ENCODE peak calls at places on chromosome 1, in nine cellular contexts. T, L, U, X, W, I, V, Y and E are unnamed samples.

GRCh38 chr1:21068937-21069336 is 107.8 kb downstream of the EIF4G3 start:
- DNase-seq in Y (no peak), V (no peak), W (no peak), U (no peak), I (no peak), L (no peak), T (no peak), X (no peak), E (no peak)

GRCh38 chr1:231899046-231899445 is 272.5 kb downstream of the DISC1 start:
- DNase-seq in X (no peak), W (no peak), Y (no peak), U (no peak), T (no peak), L (no peak), V (no peak), I (no peak), E (no peak)

GRCh38 chr1:56929492-56929891 is 36.3 kb downstream of the C8B start:
- DNase-seq in U (no peak), V (no peak), I (no peak), X (no peak), T (no peak), W (no peak), Y (no peak), L (no peak), E (no peak)

GRCh38 chr1:114157275-114157660 is 3.6 kb upstream of the SYT6 start:
- DNase-seq in T (no peak), V (no peak), U (no peak), W (no peak), X (no peak), L (no peak), I (no peak), Y (no peak), E (no peak)

GRCh38 chr1:77888071-77888428 is 374 bp upstream of the NEXN start:
- DNase-seq in U (no peak), X (peak; percentile 11), V (peak; percentile 12), W (no peak), Y (no peak), L (peak; percentile 66), I (no peak), T (no peak), E (no peak)

GRCh38 chr1:187460093-187460492 is 631.3 kb downstream of the PLA2G4A start:
- DNase-seq in L (no peak), Y (no peak), V (no peak), U (no peak), X (no peak), I (no peak), T (no peak), W (no peak), E (no peak)

GRCh38 chr1:76075877-76076276 is 1.3 kb downstream of the ST6GALNAC3 start:
- DNase-seq in L (no peak), U (no peak), I (no peak), W (no peak), X (no peak), V (no peak), Y (no peak), T (no peak), E (no peak)

GRCh38 chr1:26345718-26346117 is 8.2 kb downstream of the CRYBG2 start:
- DNase-seq in V (no peak), L (no peak), U (no peak), T (no peak), I (no peak), X (no peak), Y (no peak), W (no peak), E (no peak)

GRCh38 chr1:34642679-34643078 is 112.2 kb upstream of the GJB5 start:
- DNase-seq in U (no peak), I (no peak), L (no peak), T (no peak), X (no peak), Y (no peak), W (peak; percentile 79), V (no peak), E (no peak)

GRCh38 chr1:225738763-225739162 is 38.9 kb upstream of the SRP9 start:
- DNase-seq in T (no peak), I (no peak), U (no peak), Y (no peak), X (no peak), W (no peak), L (no peak), V (no peak), E (no peak)

GRCh38 chr1:224433041-224433670 is 1.4 kb downstream of the WDR26 start:
- DNase-seq in W (peak; percentile 59), V (no peak), U (no peak), I (peak; percentile 78), T (no peak), Y (no peak), X (peak; percentile 44), L (peak; percentile 15), E (no peak)

GRCh38 chr1:8652607-8653046 is 164.8 kb downstream of the RERE start:
- DNase-seq in I (no peak), W (no peak), Y (no peak), X (no peak), V (no peak), U (no peak), T (no peak), L (no peak), E (no peak)

GRCh38 chr1:63027176-63027575 is 243.2 kb downstream of the ATG4C start:
- DNase-seq in U (no peak), T (no peak), L (no peak), Y (no peak), X (no peak), V (no peak), W (no peak), I (no peak), E (no peak)

GRCh38 chr1:143720087-143721023 is 251.4 kb downstream of the FAM72C start:
- DNase-seq in L (no peak), U (peak; percentile 17), W (no peak), I (no peak), V (peak; percentile 35), Y (no peak), X (no peak), T (peak; percentile 23), E (no peak)

GRCh38 chr1:224457782-224458144 is 23.2 kb upstream of the WDR26 start:
- DNase-seq in X (no peak), U (no peak), I (no peak), W (no peak), T (no peak), Y (no peak), V (no peak), L (no peak), E (no peak)

GRCh38 chr1:119364640-119365039 is 3.9 kb upstream of the HAO2 start:
- DNase-seq in W (no peak), V (no peak), T (no peak), U (no peak), X (no peak), L (no peak), I (no peak), Y (peak; percentile 71), E (no peak)

GRCh38 chr1:235060607-235061470 is 67.8 kb downstream of the TOMM20 start:
- DNase-seq in V (no peak), I (no peak), W (peak; percentile 74), Y (peak; percentile 85), U (no peak), L (peak; percentile 58), X (no peak), T (no peak), E (no peak)

GRCh38 chr1:186875874-186876273 is 47.1 kb downstream of the PLA2G4A start:
- DNase-seq in I (no peak), V (no peak), Y (peak; percentile 87), T (no peak), L (no peak), X (no peak), U (no peak), W (no peak), E (no peak)

GRCh38 chr1:182303778-182304177 is 87.8 kb downstream of the GLUL start:
- DNase-seq in L (no peak), I (no peak), W (no peak), U (no peak), T (no peak), V (no peak), X (no peak), Y (no peak), E (no peak)

GRCh38 chr1:111990026-111990877 is 784 bp upstream of the KCND3 start:
- DNase-seq in Y (peak; percentile 13), T (peak; percentile 49), V (no peak), L (peak; percentile 29), U (no peak), W (peak; percentile 70), X (no peak), I (peak; percentile 83), E (peak; percentile 71)

DNA sequence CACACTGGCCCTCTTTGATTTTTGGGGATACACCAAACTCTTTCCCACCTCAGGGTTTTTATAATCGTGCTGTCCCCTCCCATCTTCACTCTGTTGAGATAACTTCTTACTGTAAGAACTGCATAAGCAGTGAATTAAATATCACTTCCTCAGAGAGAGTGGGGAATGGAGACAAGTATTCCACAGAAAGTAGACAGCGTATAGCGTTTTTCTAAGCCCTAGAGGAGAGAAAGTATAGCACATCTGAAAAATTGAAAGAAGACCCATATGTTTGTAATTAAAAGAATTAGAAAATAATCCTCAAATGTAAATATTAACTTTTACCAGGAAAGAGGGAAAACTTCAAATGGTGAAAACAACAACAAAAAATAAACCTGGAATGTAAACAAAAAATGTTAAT is 67.3 kb downstream of the GPR161 start:
- DNase-seq in Y (no peak), I (no peak), L (no peak), T (no peak), W (no peak), X (no peak), U (no peak), V (no peak), E (no peak)
- TF ChIP-seq CTCF in Y (no peak), I (no peak), L (no peak), T (no peak), W (peak; percentile 36), X (no peak), U (no peak), V (no peak), E (peak; percentile 53)

DNA sequence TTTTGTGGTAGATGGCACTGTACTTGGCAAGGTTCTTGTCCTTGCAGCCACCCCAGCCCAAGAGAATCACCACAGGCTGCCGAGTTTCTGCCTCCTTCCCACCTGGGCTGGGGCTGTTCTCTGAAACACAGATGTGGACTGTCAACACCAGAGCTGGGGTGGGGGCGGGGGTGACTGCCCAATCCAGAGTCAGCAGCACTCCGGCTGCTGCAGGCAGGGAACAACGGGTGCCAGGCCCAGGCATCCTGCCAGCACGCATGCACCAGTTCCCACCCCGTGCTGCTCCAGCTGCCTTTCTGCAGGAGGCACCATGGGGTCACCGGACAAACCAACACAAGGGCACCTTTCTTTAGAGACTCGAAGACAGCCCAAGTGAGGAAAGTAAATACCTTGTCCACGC is 14.1 kb downstream of the TMEM53 start:
- DNase-seq in V (no peak), I (no peak), T (peak; percentile 40), L (no peak), U (no peak), X (no peak), W (no peak), Y (no peak), E (no peak)
- TF ChIP-seq CTCF in V (no peak), I (no peak), T (no peak), L (no peak), U (no peak), X (no peak), W (no peak), Y (no peak), E (no peak)

GRCh38 chr1:220003585-220004299 is 42.6 kb downstream of the EPRS1 start:
- DNase-seq in U (no peak), I (no peak), T (no peak), L (no peak), Y (no peak), V (no peak), W (no peak), X (no peak), E (no peak)
- TF ChIP-seq CTCF in U (no peak), I (no peak), T (no peak), L (no peak), Y (no peak), V (no peak), W (no peak), X (no peak), E (no peak)

GRCh38 chr1:6888268-6888667 is 103.0 kb downstream of the CAMTA1 start:
- DNase-seq in I (no peak), L (no peak), Y (no peak), U (no peak), T (no peak), W (no peak), V (no peak), X (no peak), E (no peak)
- TF ChIP-seq CTCF in I (no peak), L (no peak), Y (peak; percentile 26), U (no peak), T (no peak), W (no peak), V (no peak), X (no peak), E (no peak)